ENCODE peak calls at places on chromosomes 13 and 19, in four cellular contexts. K, D, Y and P are unnamed samples.
A peak's percentile ranks its signal among the peaks of the same experiment; 100 is the strongest.

GRCh38 chr13:32877491-32877890 is 138.7 kb upstream of the KL start:
- DNase-seq in K (no peak), D (no peak), Y (no peak), P (no peak)

GRCh38 chr13:91203430-91203829 is 144.1 kb upstream of the MIR17HG start:
- DNase-seq in K (no peak), D (no peak), Y (no peak), P (no peak)

GRCh38 chr19:35495107-35496064 is 5.1 kb upstream of the KRTDAP start:
- DNase-seq in K (peak; percentile 64), D (peak; percentile 35), Y (no peak), P (peak; percentile 52)

GRCh38 chr13:27338816-27339215 is 68.2 kb downstream of the RASL11A start:
- DNase-seq in K (no peak), D (no peak), Y (no peak), P (no peak)

GRCh38 chr13:32940601-32941000 is 75.6 kb upstream of the KL start:
- DNase-seq in K (no peak), D (no peak), Y (no peak), P (no peak)

GRCh38 chr19:14152713-14153112 is 16.3 kb upstream of the ASF1B start:
- DNase-seq in K (no peak), D (no peak), Y (no peak), P (no peak)

GRCh38 chr19:3198901-3199700 is 13.4 kb downstream of the NCLN start:
- DNase-seq in K (no peak), D (no peak), Y (no peak), P (no peak)

GRCh38 chr13:21949818-21950429 is 279.1 kb downstream of the FGF9 start:
- DNase-seq in K (no peak), D (no peak), Y (no peak), P (no peak)

GRCh38 chr19:3593156-3593555 is 7.9 kb downstream of the GIPC3 start:
- DNase-seq in K (no peak), D (no peak), Y (no peak), P (no peak)

GRCh38 chr19:50912102-50912599 is 956 bp upstream of the KLK4 start:
- DNase-seq in K (no peak), D (no peak), Y (no peak), P (no peak)

GRCh38 chr13:41488124-41488523 is 30.8 kb downstream of the RGCC start:
- DNase-seq in K (no peak), D (no peak), Y (no peak), P (no peak)

GRCh38 chr13:84655677-84656076 is 773.4 kb upstream of the SLITRK1 start:
- DNase-seq in K (no peak), D (no peak), Y (no peak), P (no peak)

GRCh38 chr13:19607523-19608078 is 25.9 kb upstream of the MPHOSPH8 start:
- DNase-seq in K (no peak), D (no peak), Y (no peak), P (no peak)

GRCh38 chr13:101757446-101758039 is 305.1 kb downstream of the ITGBL1 start:
- DNase-seq in K (peak; percentile 70), D (no peak), Y (no peak), P (peak; percentile 33)

GRCh38 chr13:40329682-40330485 is 336.6 kb downstream of the FOXO1 start:
- DNase-seq in K (peak; percentile 22), D (no peak), Y (no peak), P (no peak)

GRCh38 chr13:27588405-27588804 is 31.9 kb downstream of the LNX2 start:
- DNase-seq in K (no peak), D (no peak), Y (no peak), P (no peak)

GRCh38 chr13:36997716-36998427 is 1.3 kb downstream of the ALG5 start:
- DNase-seq in K (no peak), D (no peak), Y (no peak), P (no peak)

DNA sequence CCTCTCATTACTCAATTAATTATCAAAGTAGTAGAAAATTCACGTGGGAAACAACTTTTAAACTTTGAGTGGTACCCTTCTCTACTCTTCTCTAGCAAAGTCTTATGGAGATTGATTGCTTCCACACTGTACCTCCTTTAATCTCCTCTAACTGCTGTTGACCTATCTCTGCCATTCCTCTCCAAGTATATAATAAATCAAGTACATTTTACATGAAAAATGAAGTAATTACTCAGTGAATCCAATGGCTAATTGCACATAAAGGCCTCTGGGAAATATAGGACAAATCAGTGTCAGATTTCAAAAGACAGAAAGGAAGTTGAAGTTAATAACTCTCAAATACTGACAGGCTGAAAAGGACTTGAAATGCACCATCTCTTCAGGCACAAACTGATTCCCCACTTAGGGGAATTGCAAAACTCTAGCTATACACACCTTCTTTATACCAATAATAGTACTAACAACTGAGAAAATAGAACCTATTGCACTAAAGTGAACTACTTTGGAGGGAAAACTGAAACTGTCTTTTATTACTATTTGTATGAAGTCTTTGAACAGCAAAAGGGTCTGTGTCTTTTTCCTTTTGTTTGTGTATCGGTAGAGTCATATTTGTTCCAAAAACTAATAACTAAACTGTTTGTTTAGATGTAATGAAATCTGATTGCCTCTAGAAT is 701.1 kb downstream of the PCDH9 start:
- DNase-seq in K (no peak), D (no peak), Y (no peak), P (no peak)
- H3K4me1 ChIP-seq in K (no peaks in the 10 kb centered on the region), D (no peaks in the 10 kb centered on the region), Y (no peaks in the 10 kb centered on the region), P (no peaks in the 10 kb centered on the region)

DNA sequence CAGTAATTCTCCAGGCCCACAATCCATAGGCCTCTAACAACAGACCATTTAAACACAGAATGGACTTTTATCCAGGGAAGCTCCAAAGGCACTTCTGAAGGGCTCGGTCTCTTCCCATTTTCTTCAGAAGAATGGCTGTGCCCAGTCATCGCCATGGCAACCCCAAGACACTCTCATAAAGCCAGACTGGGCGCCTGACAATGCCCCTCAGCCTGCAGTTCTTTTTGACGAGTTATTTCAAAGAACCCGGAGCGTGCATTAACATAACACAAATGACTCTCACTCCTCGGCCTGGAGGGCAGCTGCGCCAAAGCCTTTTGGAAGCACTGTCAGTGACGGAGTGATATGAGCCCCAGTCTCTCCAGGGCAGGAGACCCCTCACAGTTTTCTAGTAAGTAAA is 61.0 kb downstream of the RASA3 start:
- DNase-seq in K (no peak), D (no peak), Y (no peak), P (no peak)
- TF ChIP-seq CTCF in K (no peak), D (no peak), Y (no peak), P (no peak)

DNA sequence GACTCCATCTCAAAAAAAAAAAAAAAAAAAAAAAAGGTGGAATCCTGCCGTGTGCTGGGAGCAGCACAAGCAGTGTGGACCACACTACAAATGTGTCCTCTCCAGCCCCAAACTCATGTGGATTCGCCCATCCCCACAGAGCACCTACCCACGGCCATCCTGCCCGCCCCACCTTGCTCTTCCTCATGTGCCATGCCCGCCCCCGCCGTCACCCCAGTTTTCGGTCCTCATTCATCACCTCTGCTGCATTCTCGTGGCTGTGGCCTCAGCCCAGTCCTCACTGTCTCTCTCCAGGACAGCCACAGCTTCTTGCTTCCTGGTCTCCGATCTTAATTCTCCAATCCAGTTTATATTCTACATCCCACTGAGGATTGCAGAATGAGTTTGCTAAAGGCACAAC is 80.0 kb upstream of the TM9SF2 start:
- DNase-seq in K (no peak), D (no peak), Y (no peak), P (no peak)
- H3K27ac ChIP-seq in K (no peak overlapping the region), D (no peak overlapping the region), Y (peak overlapping the region; percentile 68), P (no peak overlapping the region)

DNA sequence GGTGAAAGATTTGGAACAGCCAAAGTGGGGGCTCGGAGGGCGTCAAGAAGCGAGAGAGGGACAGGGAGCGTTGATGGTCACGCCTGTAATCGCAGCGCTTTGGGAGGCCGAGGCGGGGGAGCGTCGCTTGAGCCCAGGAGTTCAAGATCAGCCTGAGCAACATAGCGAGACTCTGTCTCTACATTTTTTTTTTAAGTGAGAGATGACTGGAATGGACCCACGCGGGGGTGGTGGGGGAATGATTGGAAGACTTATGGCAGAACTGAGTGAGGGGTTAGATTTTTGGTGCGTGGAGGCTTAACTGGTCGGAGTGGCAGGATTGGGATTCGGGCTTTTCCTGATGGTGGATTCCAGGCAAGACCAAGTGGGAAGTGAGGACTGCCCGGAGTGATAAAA is 725 bp downstream of the PSMD8 start:
- DNase-seq in K (no peak), D (no peak), Y (no peak), P (no peak)
- H3K4me1 ChIP-seq in K (peaks cover 15% of the 10 kb centered on the region), D (peaks cover 16% of the 10 kb centered on the region), Y (peaks cover 14% of the 10 kb centered on the region), P (peaks cover 4% of the 10 kb centered on the region)

GRCh38 chr13:76803831-76804230 is 82.4 kb downstream of the KCTD12 start:
- DNase-seq in K (no peak), D (peak; percentile 34), Y (no peak), P (no peak)

GRCh38 chr13:76798037-76798436 is 88.2 kb downstream of the KCTD12 start:
- DNase-seq in K (no peak), D (no peak), Y (no peak), P (no peak)

GRCh38 chr13:76795701-76796695 is 90.2 kb downstream of the KCTD12 start:
- DNase-seq in K (peak; percentile 55), D (no peak), Y (no peak), P (no peak)

GRCh38 chr13:76799696-76800095 is 86.5 kb downstream of the KCTD12 start:
- DNase-seq in K (peak; percentile 32), D (no peak), Y (no peak), P (peak; percentile 35)
- TF ChIP-seq CTCF in K (no peak), D (no peak), Y (no peak), P (no peak)

DNA sequence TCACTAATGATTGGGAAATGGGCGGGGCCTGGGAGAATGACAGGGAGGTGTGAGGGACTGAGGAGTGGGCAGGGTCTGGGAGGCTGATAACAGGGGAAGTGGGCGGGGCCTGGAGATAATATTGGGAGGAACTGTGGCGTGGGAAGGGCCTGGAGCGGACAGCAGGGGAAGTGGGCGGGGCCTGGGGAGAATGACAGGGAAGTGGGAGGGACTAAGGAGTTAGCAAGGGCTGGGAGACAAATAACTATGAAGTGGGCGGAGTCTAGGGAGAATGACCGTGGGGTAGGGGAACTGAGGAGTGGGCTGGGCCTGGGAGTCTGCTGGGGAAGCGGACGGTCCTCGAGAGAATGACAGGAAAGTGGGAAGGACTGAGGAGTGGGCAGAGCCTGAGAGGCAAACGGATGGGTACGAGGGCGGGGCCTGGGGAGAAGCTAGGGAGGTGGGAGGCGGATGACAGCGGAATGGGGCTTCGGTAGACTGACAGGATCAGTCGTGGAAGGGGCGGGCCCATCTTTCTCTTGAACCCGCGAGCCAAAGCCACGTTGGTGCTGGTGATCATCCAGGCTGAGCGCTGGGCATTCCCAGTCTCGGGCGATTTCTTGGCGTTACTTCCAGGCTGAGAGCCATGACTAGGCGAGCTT is 14.0 kb upstream of the TUBB4A start:
- DNase-seq in K (peak; percentile 97), D (peak; percentile 92), Y (peak; percentile 95), P (peak; percentile 91)
- H3K27ac ChIP-seq in K (no peak overlapping the region), D (no peak overlapping the region), Y (peak overlapping the region; percentile 98), P (peak overlapping the region; percentile 2)

GRCh38 chr13:66009241-66009640 is 1220.9 kb downstream of the PCDH9 start:
- DNase-seq in K (no peak), D (no peak), Y (no peak), P (no peak)
- H3K4me1 ChIP-seq in K (no peaks in the 10 kb centered on the region), D (no peaks in the 10 kb centered on the region), Y (no peaks in the 10 kb centered on the region), P (no peaks in the 10 kb centered on the region)